ENCODE peak calls at places on chromosome 3, in nine cellular contexts. N is thyroid gland, J is esophagus squamous epithelium, R is Peyer's patch, P is adrenal gland, G is IMR-90, K is vagina, V is transverse colon, B is uterus. H is an unnamed sample.

GRCh38 chr3:147872568-147872967 is 463.4 kb downstream of the ZIC1 start:
- DNase-seq in N (no peak), J (no peak), R (no peak), P (no peak), G (no peak), K (no peak), V (no peak), B (no peak), H (no peak)

GRCh38 chr3:139234491-139234890 is 109.3 kb upstream of the MRPS22 start:
- DNase-seq in N (no peak), J (no peak), R (no peak), P (no peak), G (no peak), K (no peak), V (no peak), B (no peak), H (no peak)

GRCh38 chr3:24067483-24067882 is 122.4 kb downstream of the NR1D2 start:
- DNase-seq in N (no peak), J (no peak), R (no peak), P (no peak), G (no peak), K (no peak), V (no peak), B (no peak), H (no peak)

GRCh38 chr3:42056840-42057239 is 34.3 kb upstream of the TRAK1 start:
- DNase-seq in N (no peak), J (no peak), R (no peak), P (no peak), G (no peak), K (no peak), V (peak), B (no peak), H (peak)

GRCh38 chr3:141326123-141326522 is 42.2 kb upstream of the ZBTB38 start:
- DNase-seq in N (no peak), J (no peak), R (peak), P (no peak), G (no peak), K (no peak), V (peak), B (no peak), H (no peak)

GRCh38 chr3:71109241-71109976 is 474.1 kb downstream of the FOXP1 start:
- DNase-seq in N (no peak), J (no peak), R (no peak), P (no peak), G (peak), K (no peak), V (no peak), B (no peak), H (no peak)

GRCh38 chr3:27319847-27320526 is 49.2 kb downstream of the NEK10 start:
- DNase-seq in N (no peak), J (no peak), R (no peak), P (no peak), G (no peak), K (no peak), V (peak), B (peak), H (peak)

GRCh38 chr3:12663311-12663935 is 494 bp downstream of the RAF1 start:
- DNase-seq in N (peak), J (no peak), R (peak), P (peak), G (no peak), K (no peak), V (peak), B (peak), H (peak)

GRCh38 chr3:60708191-60708975 is 542.9 kb downstream of the FHIT start:
- DNase-seq in N (no peak), J (no peak), R (no peak), P (no peak), G (peak), K (no peak), V (no peak), B (no peak), H (no peak)

GRCh38 chr3:137469263-137469662 is 294.9 kb upstream of the SOX14 start:
- DNase-seq in N (no peak), J (no peak), R (no peak), P (no peak), G (no peak), K (no peak), V (no peak), B (no peak), H (no peak)

GRCh38 chr3:196712514-196713413 is 587 bp downstream of the PIGX start:
- DNase-seq in N (peak), J (no peak), R (peak), P (peak), G (peak), K (no peak), V (peak), B (peak), H (peak)

GRCh38 chr3:19155375-19155774 is 7.1 kb downstream of the KCNH8 start:
- DNase-seq in N (no peak), J (no peak), R (no peak), P (peak), G (no peak), K (no peak), V (no peak), B (no peak), H (no peak)

GRCh38 chr3:139173372-139174108 is 128.8 kb upstream of the PRR23C start:
- DNase-seq in N (peak), J (no peak), R (no peak), P (peak), G (no peak), K (no peak), V (peak), B (no peak), H (no peak)

GRCh38 chr3:58899159-58899952 is 150.5 kb downstream of the CFAP20DC start:
- DNase-seq in N (peak), J (no peak), R (peak), P (peak), G (no peak), K (no peak), V (peak), B (peak), H (no peak)

GRCh38 chr3:62011667-62012066 is 361.7 kb downstream of the FEZF2 start:
- DNase-seq in N (no peak), J (no peak), R (no peak), P (no peak), G (peak), K (no peak), V (no peak), B (no peak), H (no peak)

DNA sequence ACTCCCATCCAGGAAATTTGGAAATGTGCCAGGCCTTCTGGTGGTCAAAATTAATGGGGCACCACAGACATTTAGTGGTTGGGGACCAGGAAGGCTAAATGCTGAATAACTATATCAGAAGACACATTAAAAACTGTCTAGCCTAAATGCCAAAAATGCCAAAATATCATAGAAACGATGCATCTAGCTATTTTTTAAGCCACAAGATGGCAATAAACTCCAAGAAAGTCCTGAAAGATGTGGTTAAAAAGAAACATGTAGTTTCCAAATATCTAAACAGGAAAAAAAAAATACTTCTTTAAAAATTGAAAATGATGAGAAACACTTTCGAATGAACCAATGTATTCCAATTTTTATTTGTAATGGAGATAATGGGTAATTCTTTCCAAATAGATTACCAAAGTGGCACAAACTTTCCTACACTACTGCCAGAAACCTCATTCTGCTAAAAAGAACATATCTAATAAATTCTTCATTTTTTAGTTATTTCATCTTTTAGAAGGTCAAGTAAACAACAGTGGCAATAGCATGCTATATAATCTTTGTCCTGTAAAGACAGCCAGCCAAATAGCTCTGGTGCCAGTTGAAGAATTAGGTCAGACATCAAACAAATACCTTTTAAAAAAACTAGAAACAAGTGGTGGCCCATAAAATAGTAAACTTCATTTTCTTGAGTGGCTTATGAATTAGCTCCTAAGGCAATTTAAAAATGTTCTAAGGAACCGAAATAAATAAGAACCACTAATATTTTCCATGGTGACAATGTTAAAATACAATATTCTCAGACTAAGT is 19.7 kb downstream of the CCDC14 start:
- DNase-seq in N (no peak), J (no peak), R (no peak), P (no peak), G (no peak), K (no peak), V (no peak), B (no peak), H (no peak)
- TF ChIP-seq CTCF in N (no peak), J (no peak), R (no peak), P (no peak), G (peak), K (no peak), V (peak), B (no peak), H (no peak)

GRCh38 chr3:190513409-190514162 is at the start of gene IL1RAP:
- DNase-seq in N (peak), J (peak), R (peak), P (peak), G (peak), K (no peak), V (peak), B (peak), H (peak)
- TF ChIP-seq POLR2A in N (peak), J (peak), R (peak), P (peak), G (peak), K (no peak), V (peak), B (peak), H (peak)

DNA sequence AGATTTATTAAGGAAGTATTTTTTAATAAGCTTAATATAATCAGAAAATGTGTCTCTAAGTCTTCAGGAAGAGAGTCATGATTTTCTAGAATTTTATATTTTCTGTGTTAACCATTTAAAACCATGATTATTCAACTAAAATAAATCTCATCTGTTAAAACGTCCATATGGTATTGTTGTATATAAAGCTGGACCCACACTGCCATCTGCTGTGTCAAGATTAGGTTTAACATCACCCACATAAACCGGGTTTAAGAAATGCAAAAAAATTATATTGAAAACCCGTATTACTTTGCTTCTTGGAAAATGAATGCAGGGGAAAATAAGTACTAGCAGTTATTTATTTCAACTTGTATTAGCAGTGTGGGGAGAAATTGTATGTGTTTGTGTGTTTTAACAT is 9.5 kb upstream of the CCDC66 start:
- DNase-seq in N (no peak), J (no peak), R (no peak), P (no peak), G (no peak), K (no peak), V (no peak), B (no peak), H (no peak)
- TF ChIP-seq CTCF in N (no peak), J (no peak), R (no peak), P (no peak), G (peak), K (no peak), V (no peak), B (no peak), H (no peak)

DNA sequence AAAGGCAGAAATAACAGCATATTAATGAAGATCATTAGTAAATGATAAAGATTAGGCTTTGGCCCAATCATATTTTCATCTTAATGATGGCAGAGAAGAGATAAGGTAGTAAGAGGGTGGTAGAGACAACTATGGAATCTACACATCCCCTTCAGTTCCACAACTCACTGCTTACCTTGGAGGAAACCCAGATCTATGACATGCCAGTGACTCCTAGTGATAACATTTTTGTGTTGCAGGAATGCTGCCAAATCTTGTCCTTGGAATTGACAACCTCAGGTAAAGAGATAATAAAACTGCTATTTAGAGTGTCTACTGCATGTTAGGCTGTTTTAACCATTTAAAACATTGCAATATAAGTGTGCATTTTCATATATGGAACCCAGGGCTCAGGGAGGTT is 347.5 kb upstream of the ARPP21 start:
- DNase-seq in N (no peak), J (no peak), R (no peak), P (no peak), G (no peak), K (no peak), V (no peak), B (no peak), H (no peak)
- TF ChIP-seq POLR2A in N (no peak), J (no peak), R (no peak), P (no peak), G (no peak), K (no peak), V (no peak), B (no peak), H (no peak)